ENCODE peak calls at places on chromosomes 12 and 14, in five cellular contexts. One of them, this sample, is unnamed.

GRCh38 chr12:130424858-130425697 is 87.4 kb downstream of the PIWIL1 start:
- DNase-seq in foreskin keratinocyte: no peak
- DNase-seq in AG04449: no peak
- DNase-seq in cardiac muscle cell: no peak
- DNase-seq in tibial artery: peak
- DNase-seq in this sample: no peak

GRCh38 chr14:88189040-88189839 is 133.8 kb downstream of the KCNK10 start:
- DNase-seq in tibial artery: peak
- DNase-seq in cardiac muscle cell: peak
- DNase-seq in foreskin keratinocyte: peak
- DNase-seq in AG04449: peak
- DNase-seq in this sample: peak

GRCh38 chr12:94644622-94645021 is 5.7 kb downstream of the TMCC3 start:
- DNase-seq in cardiac muscle cell: peak
- DNase-seq in AG04449: no peak
- DNase-seq in tibial artery: no peak
- DNase-seq in foreskin keratinocyte: peak
- DNase-seq in this sample: no peak

GRCh38 chr12:7017870-7018349 is 366 bp downstream of the LPCAT3 start:
- DNase-seq in AG04449: no peak
- DNase-seq in tibial artery: no peak
- DNase-seq in foreskin keratinocyte: no peak
- DNase-seq in cardiac muscle cell: no peak
- DNase-seq in this sample: no peak

GRCh38 chr12:57846285-57846576 is 298 bp downstream of the CTDSP2 start:
- DNase-seq in foreskin keratinocyte: no peak
- DNase-seq in AG04449: no peak
- DNase-seq in cardiac muscle cell: no peak
- DNase-seq in tibial artery: no peak
- DNase-seq in this sample: no peak

GRCh38 chr14:104149617-104150141 is 11.3 kb downstream of the KIF26A start:
- DNase-seq in foreskin keratinocyte: no peak
- DNase-seq in cardiac muscle cell: peak
- DNase-seq in AG04449: no peak
- DNase-seq in tibial artery: no peak
- DNase-seq in this sample: no peak

GRCh38 chr12:47419500-47419899 is 286.3 kb downstream of the RPAP3 start:
- DNase-seq in cardiac muscle cell: no peak
- DNase-seq in tibial artery: no peak
- DNase-seq in foreskin keratinocyte: no peak
- DNase-seq in AG04449: peak
- DNase-seq in this sample: no peak

GRCh38 chr14:31933716-31934115 is 143.4 kb upstream of the ARHGAP5 start:
- DNase-seq in foreskin keratinocyte: no peak
- DNase-seq in cardiac muscle cell: peak
- DNase-seq in AG04449: no peak
- DNase-seq in tibial artery: no peak
- DNase-seq in this sample: no peak

GRCh38 chr14:70180718-70181117 is 8.0 kb downstream of the SLC8A3 start:
- DNase-seq in cardiac muscle cell: no peak
- DNase-seq in AG04449: no peak
- DNase-seq in foreskin keratinocyte: no peak
- DNase-seq in tibial artery: no peak
- DNase-seq in this sample: no peak

GRCh38 chr14:101717663-101718490 is 43.6 kb upstream of the PPP2R5C start:
- DNase-seq in cardiac muscle cell: no peak
- DNase-seq in tibial artery: no peak
- DNase-seq in foreskin keratinocyte: no peak
- DNase-seq in AG04449: no peak
- DNase-seq in this sample: no peak

GRCh38 chr12:50765325-50765911 is 1.5 kb downstream of the ATF1 start:
- DNase-seq in AG04449: no peak
- DNase-seq in foreskin keratinocyte: peak
- DNase-seq in tibial artery: peak
- DNase-seq in cardiac muscle cell: peak
- DNase-seq in this sample: no peak

GRCh38 chr12:49720214-49720613 is 13.0 kb upstream of the FMNL3 start:
- DNase-seq in tibial artery: no peak
- DNase-seq in foreskin keratinocyte: no peak
- DNase-seq in cardiac muscle cell: no peak
- DNase-seq in AG04449: no peak
- DNase-seq in this sample: no peak

GRCh38 chr14:97219356-97220017 is 422.3 kb downstream of the VRK1 start:
- DNase-seq in cardiac muscle cell: no peak
- DNase-seq in AG04449: no peak
- DNase-seq in tibial artery: no peak
- DNase-seq in foreskin keratinocyte: no peak
- DNase-seq in this sample: no peak

GRCh38 chr14:65469903-65470302 is 57.4 kb downstream of the FUT8 start:
- DNase-seq in tibial artery: no peak
- DNase-seq in AG04449: no peak
- DNase-seq in cardiac muscle cell: no peak
- DNase-seq in foreskin keratinocyte: no peak
- DNase-seq in this sample: no peak

GRCh38 chr14:36973806-36974442 is 198.5 kb downstream of the SLC25A21 start:
- DNase-seq in cardiac muscle cell: no peak
- DNase-seq in foreskin keratinocyte: peak
- DNase-seq in AG04449: no peak
- DNase-seq in tibial artery: no peak
- DNase-seq in this sample: no peak

GRCh38 chr12:22415342-22416309 is 81.1 kb upstream of the ST8SIA1 start:
- DNase-seq in foreskin keratinocyte: no peak
- DNase-seq in tibial artery: no peak
- DNase-seq in cardiac muscle cell: peak
- DNase-seq in AG04449: no peak
- DNase-seq in this sample: no peak

GRCh38 chr12:29572938-29573337 is 75.5 kb upstream of the OVCH1 start:
- DNase-seq in foreskin keratinocyte: no peak
- DNase-seq in tibial artery: no peak
- DNase-seq in cardiac muscle cell: peak
- DNase-seq in AG04449: no peak
- DNase-seq in this sample: no peak

GRCh38 chr12:13175499-13175898 is 21.0 kb upstream of the EMP1 start:
- DNase-seq in cardiac muscle cell: no peak
- DNase-seq in foreskin keratinocyte: peak
- DNase-seq in AG04449: no peak
- DNase-seq in tibial artery: no peak
- DNase-seq in this sample: no peak

GRCh38 chr14:44767646-44768173 is 194.0 kb downstream of the KLHL28 start:
- DNase-seq in tibial artery: no peak
- DNase-seq in cardiac muscle cell: no peak
- DNase-seq in AG04449: no peak
- DNase-seq in foreskin keratinocyte: no peak
- DNase-seq in this sample: no peak

GRCh38 chr12:119178544-119179334 is at the start of gene HSPB8:
- DNase-seq in AG04449: peak
- DNase-seq in cardiac muscle cell: peak
- DNase-seq in tibial artery: peak
- DNase-seq in foreskin keratinocyte: peak
- DNase-seq in this sample: peak